ENCODE peak calls at places on chromosomes 13 and 19, in six cellular contexts. W is coronary artery, L is fibroblast of mammary gland, U is colonic mucosa, C is ascending aorta, D is cardiac fibroblast. F is an unnamed sample.

GRCh38 chr13:111861766-111862366 is 205.1 kb upstream of the SOX1 start:
- DNase-seq in W (no peak), L (no peak), U (no peak), C (no peak), D (no peak), F (no peak)

GRCh38 chr13:110244926-110245325 is 62.0 kb downstream of the COL4A1 start:
- DNase-seq in W (peak; percentile 70), L (no peak), U (no peak), C (no peak), D (no peak), F (no peak)

GRCh38 chr19:2215281-2215751 is 20.8 kb downstream of the PLEKHJ1 start:
- DNase-seq in W (no peak), L (no peak), U (no peak), C (no peak), D (no peak), F (no peak)

GRCh38 chr19:10555613-10555979 is 10.2 kb downstream of the KRI1 start:
- DNase-seq in W (no peak), L (no peak), U (no peak), C (no peak), D (no peak), F (no peak)

GRCh38 chr19:35162471-35163326 is 8.2 kb downstream of the FXYD5 start:
- DNase-seq in W (no peak), L (no peak), U (no peak), C (no peak), D (no peak), F (no peak)

GRCh38 chr13:97263160-97263559 is 41.0 kb downstream of the MBNL2 start:
- DNase-seq in W (no peak), L (no peak), U (no peak), C (no peak), D (no peak), F (no peak)

GRCh38 chr13:44259045-44260042 is 114.3 kb upstream of the SERP2 start:
- DNase-seq in W (peak; percentile 73), L (peak; percentile 61), U (peak; percentile 38), C (peak; percentile 84), D (peak; percentile 65), F (peak; percentile 96)

GRCh38 chr13:111460548-111461444 is 140.4 kb downstream of the TEX29 start:
- DNase-seq in W (peak; percentile 47), L (peak; percentile 50), U (no peak), C (no peak), D (peak; percentile 43), F (no peak)

GRCh38 chr13:51538626-51539179 is 45.6 kb upstream of the WDFY2 start:
- DNase-seq in W (no peak), L (no peak), U (no peak), C (no peak), D (no peak), F (no peak)

GRCh38 chr19:29285878-29286277 is 72.9 kb upstream of the UQCRFS1 start:
- DNase-seq in W (no peak), L (no peak), U (no peak), C (no peak), D (no peak), F (no peak)

GRCh38 chr13:110524484-110525254 is 36.9 kb downstream of the RAB20 start:
- DNase-seq in W (no peak), L (no peak), U (peak; percentile 92), C (no peak), D (no peak), F (no peak)

GRCh38 chr13:113886561-113887112 is 22.8 kb upstream of the GAS6 start:
- DNase-seq in W (peak; percentile 53), L (no peak), U (no peak), C (no peak), D (no peak), F (no peak)

GRCh38 chr13:89066868-89067466 is 1395.8 kb downstream of the SLITRK5 start:
- DNase-seq in W (no peak), L (peak; percentile 24), U (peak; percentile 39), C (no peak), D (peak; percentile 43), F (no peak)

GRCh38 chr19:42246869-42247630 is 4.6 kb upstream of the GSK3A start:
- DNase-seq in W (no peak), L (peak; percentile 70), U (no peak), C (no peak), D (peak; percentile 25), F (no peak)

GRCh38 chr19:42247631-42248199 is 5.3 kb upstream of the GSK3A start:
- DNase-seq in W (no peak), L (no peak), U (no peak), C (no peak), D (no peak), F (no peak)

GRCh38 chr19:42244452-42245220 is 2.2 kb upstream of the GSK3A start:
- DNase-seq in W (peak; percentile 97), L (peak; percentile 92), U (peak; percentile 95), C (peak; percentile 97), D (peak; percentile 94), F (peak; percentile 92)

GRCh38 chr19:42248270-42249148 is 6.1 kb upstream of the GSK3A start:
- DNase-seq in W (no peak), L (no peak), U (no peak), C (no peak), D (no peak), F (no peak)

DNA sequence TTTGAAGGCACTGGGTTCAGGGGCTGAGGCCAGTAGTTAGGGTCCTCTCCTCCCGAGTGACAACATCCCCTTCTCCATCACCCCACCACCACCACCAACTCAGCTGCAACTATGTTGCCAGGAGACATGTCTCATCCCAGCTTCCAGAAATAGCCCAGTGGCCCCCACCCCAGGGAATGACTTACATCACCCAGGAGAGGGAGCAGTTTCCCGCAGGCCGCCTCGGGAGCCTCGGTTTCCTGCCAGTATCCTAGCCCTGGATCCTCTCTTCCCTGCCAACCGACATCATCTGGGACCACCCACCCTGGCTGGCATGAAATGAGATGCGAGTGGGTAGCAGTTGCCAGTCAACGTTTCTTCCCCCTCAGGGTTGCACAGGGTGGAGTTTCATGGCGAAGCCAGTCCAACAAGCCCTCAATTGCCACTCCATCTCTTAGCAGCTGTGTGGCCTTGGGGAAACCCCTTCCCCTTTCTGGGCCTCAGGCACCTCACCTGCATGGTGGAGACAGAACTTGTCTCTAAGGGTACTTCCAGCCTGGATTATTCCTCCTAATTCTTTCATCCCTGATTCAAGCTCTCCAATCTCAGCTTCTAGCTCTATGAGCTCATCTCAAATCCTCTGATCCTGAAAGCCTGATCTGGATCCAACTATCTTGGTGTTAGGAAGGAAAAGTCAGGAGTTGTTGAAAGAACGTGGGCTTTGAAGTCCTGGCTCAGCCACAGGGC is 3.9 kb upstream of the GSK3A start:
- DNase-seq in W (peak; percentile 90), L (peak; percentile 85), U (peak; percentile 68), C (peak; percentile 94), D (peak; percentile 87), F (no peak)
- TF ChIP-seq CTCF in W (peak; percentile 62), L (peak; percentile 76), U (peak; percentile 54), C (peak; percentile 85), D (peak; percentile 80), F (no peak)

DNA sequence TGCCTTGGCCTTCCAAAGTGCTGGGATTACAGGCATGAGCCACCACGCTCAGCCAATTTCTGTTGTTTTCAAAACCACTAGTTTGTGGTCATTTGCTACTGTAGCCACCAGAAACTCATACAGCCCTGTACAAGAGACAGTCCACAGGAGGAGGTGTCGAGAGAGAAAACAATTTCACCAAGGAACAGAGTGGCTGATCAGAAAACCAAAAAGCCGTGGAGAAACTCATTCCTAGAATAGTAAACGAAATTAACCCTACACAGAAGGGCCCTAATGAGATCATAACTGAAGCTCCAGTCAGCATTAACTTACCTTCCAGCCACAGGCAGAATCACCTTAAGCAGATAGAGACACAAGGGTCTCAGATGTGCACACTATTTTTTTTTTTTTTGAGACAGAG is 3.8 kb upstream of the CCDC124 start:
- DNase-seq in W (no peak), L (no peak), U (no peak), C (no peak), D (no peak), F (no peak)
- TF ChIP-seq CTCF in W (no peak), L (no peak), U (no peak), C (no peak), D (no peak), F (no peak)

GRCh38 chr13:29005035-29005434 is 184.9 kb downstream of the MTUS2 start:
- DNase-seq in W (no peak), L (no peak), U (no peak), C (no peak), D (no peak), F (no peak)
- TF ChIP-seq CTCF in W (no peak), L (no peak), U (no peak), C (no peak), D (no peak), F (no peak)

GRCh38 chr13:101515504-101515903 is 63.0 kb downstream of the ITGBL1 start:
- DNase-seq in W (no peak), L (no peak), U (no peak), C (no peak), D (no peak), F (no peak)

GRCh38 chr13:101516262-101516661 is 63.8 kb downstream of the ITGBL1 start:
- DNase-seq in W (no peak), L (no peak), U (no peak), C (no peak), D (no peak), F (no peak)

GRCh38 chr13:101514100-101514499 is 61.6 kb downstream of the ITGBL1 start:
- DNase-seq in W (no peak), L (no peak), U (no peak), C (no peak), D (no peak), F (no peak)

GRCh38 chr13:101512650-101513049 is 60.2 kb downstream of the ITGBL1 start:
- DNase-seq in W (no peak), L (peak; percentile 44), U (no peak), C (no peak), D (peak; percentile 38), F (no peak)

GRCh38 chr13:101514695-101515275 is 62.3 kb downstream of the ITGBL1 start:
- DNase-seq in W (no peak), L (peak; percentile 80), U (peak; percentile 20), C (no peak), D (peak; percentile 70), F (no peak)
- TF ChIP-seq CTCF in W (peak; percentile 46), L (peak; percentile 67), U (peak; percentile 50), C (peak; percentile 52), D (peak; percentile 65), F (peak; percentile 35)

GRCh38 chr13:23567792-23568480 is 2.3 kb upstream of the TNFRSF19 start:
- DNase-seq in W (no peak), L (no peak), U (no peak), C (no peak), D (no peak), F (no peak)
- TF ChIP-seq CTCF in W (no peak), L (no peak), U (no peak), C (no peak), D (no peak), F (no peak)

DNA sequence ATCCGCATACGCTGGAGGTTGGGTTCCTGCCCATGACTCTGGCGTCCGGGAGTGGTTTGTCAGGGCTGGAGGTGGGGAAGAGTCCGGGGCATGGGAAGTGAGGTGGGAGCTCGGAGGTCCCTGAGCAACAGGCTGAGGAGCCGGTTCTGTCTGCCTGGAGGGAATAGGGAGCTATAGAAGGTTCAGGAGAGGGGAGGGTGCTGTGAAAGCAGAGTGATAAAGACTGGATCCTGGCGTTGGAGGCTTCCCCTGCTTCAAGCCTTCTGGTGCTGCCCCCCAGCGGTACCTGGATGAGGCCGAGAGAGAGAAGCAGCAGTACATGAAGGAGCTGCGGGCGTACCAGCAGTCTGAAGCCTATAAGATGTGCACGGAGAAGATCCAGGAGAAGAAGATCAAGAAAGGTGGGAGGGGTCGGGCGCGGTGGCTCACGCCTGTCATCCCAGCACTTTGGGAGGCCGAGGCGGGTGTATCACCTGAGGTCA is 2.6 kb downstream of the HMG20B start:
- DNase-seq in W (no peak), L (no peak), U (peak; percentile 28), C (no peak), D (peak; percentile 43), F (no peak)
- TF ChIP-seq CTCF in W (no peak), L (peak; percentile 12), U (no peak), C (no peak), D (peak; percentile 31), F (no peak)

F was measured in CD14-positive monocyte.